ENCODE peak calls at places on chromosomes 3 and 15, in seven cellular contexts. R is neuronal stem cell, C is body of pancreas, O is sigmoid colon, P is PC-9, F is K562, E is cardiac muscle cell. U is an unnamed sample. For H3K36me3 and H3K4me1, the result is how much of the 10 kb centered on the place peaks cover.

GRCh38 chr3:135161425-135161824 is 366.4 kb downstream of the EPHB1 start:
- DNase-seq in R (peak), C (no peak), O (no peak), P (no peak), F (no peak), E (no peak), U (no peak)

GRCh38 chr3:160697628-160698382 is 20.8 kb downstream of the ARL14 start:
- DNase-seq in R (no peak), C (no peak), O (no peak), P (no peak), F (no peak), E (peak), U (peak)

GRCh38 chr3:194141415-194142155 is 5.6 kb downstream of the HES1 start:
- DNase-seq in R (peak), C (peak), O (peak), P (peak), F (peak), E (peak), U (peak)

GRCh38 chr3:183315739-183316138 is 62.7 kb downstream of the B3GNT5 start:
- DNase-seq in R (no peak), C (no peak), O (no peak), P (peak), F (no peak), E (no peak), U (no peak)

GRCh38 chr3:100082724-100083123 is 31.6 kb downstream of the FILIP1L start:
- DNase-seq in R (no peak), C (no peak), O (no peak), P (no peak), F (no peak), E (no peak), U (no peak)

GRCh38 chr3:13569641-13570390 is 20.9 kb downstream of the FBLN2 start:
- DNase-seq in R (no peak), C (no peak), O (no peak), P (no peak), F (no peak), E (no peak), U (no peak)

GRCh38 chr15:81645470-81645869 is 271.5 kb upstream of the TMC3 start:
- DNase-seq in R (no peak), C (no peak), O (no peak), P (no peak), F (no peak), E (no peak), U (no peak)

GRCh38 chr15:38714309-38715072 is 149.9 kb upstream of the RASGRP1 start:
- DNase-seq in R (no peak), C (no peak), O (peak), P (peak), F (no peak), E (peak), U (peak)

GRCh38 chr15:88043396-88043795 is 213.1 kb downstream of the NTRK3 start:
- DNase-seq in R (no peak), C (no peak), O (no peak), P (no peak), F (no peak), E (no peak), U (no peak)

GRCh38 chr3:32421991-32422859 is 30.6 kb downstream of the CMTM7 start:
- DNase-seq in R (no peak), C (peak), O (peak), P (peak), F (peak), E (peak), U (peak)

GRCh38 chr3:122635789-122636188 is 44.9 kb upstream of the PARP14 start:
- DNase-seq in R (no peak), C (no peak), O (no peak), P (peak), F (no peak), E (peak), U (no peak)

GRCh38 chr15:43911235-43911661 is 84.4 kb downstream of the WDR76 start:
- DNase-seq in R (no peak), C (no peak), O (no peak), P (peak), F (no peak), E (peak), U (no peak)

GRCh38 chr15:85314139-85314538 is 66.3 kb upstream of the AKAP13 start:
- DNase-seq in R (no peak), C (no peak), O (no peak), P (no peak), F (no peak), E (peak), U (no peak)

GRCh38 chr3:136075816-136076215 is 110.3 kb downstream of the PPP2R3A start:
- DNase-seq in R (no peak), C (no peak), O (no peak), P (no peak), F (no peak), E (peak), U (no peak)

GRCh38 chr15:65550681-65551098 is 20.4 kb downstream of the HACD3 start:
- DNase-seq in R (no peak), C (no peak), O (no peak), P (no peak), F (no peak), E (peak), U (peak)

GRCh38 chr3:119748996-119749395 is 32.9 kb upstream of the NR1I2 start:
- DNase-seq in R (no peak), C (no peak), O (no peak), P (no peak), F (no peak), E (no peak), U (no peak)

GRCh38 chr3:71101014-71101413 is 482.5 kb downstream of the FOXP1 start:
- DNase-seq in R (no peak), C (no peak), O (no peak), P (peak), F (no peak), E (no peak), U (peak)

GRCh38 chr3:195080571-195081141 is 190.3 kb downstream of the XXYLT1 start:
- DNase-seq in R (no peak), C (peak), O (no peak), P (no peak), F (no peak), E (no peak), U (no peak)

GRCh38 chr3:9583792-9584191 is 30.2 kb upstream of the LHFPL4 start:
- DNase-seq in R (no peak), C (no peak), O (no peak), P (no peak), F (no peak), E (no peak), U (no peak)

GRCh38 chr3:19749448-19750017 is 184.5 kb downstream of the EFHB start:
- DNase-seq in R (no peak), C (no peak), O (no peak), P (no peak), F (no peak), E (no peak), U (no peak)

GRCh38 chr15:33256874-33257273 is 53.9 kb upstream of the RYR3 start:
- DNase-seq in R (no peak), C (no peak), O (no peak), P (no peak), F (no peak), E (no peak), U (no peak)

GRCh38 chr3:43244694-43245093 is 41.6 kb upstream of the SNRK start:
- DNase-seq in R (no peak), C (no peak), O (no peak), P (no peak), F (no peak), E (no peak), U (no peak)

GRCh38 chr3:72860053-72860452 is 11.8 kb upstream of the SHQ1 start:
- DNase-seq in R (no peak), C (no peak), O (no peak), P (no peak), F (no peak), E (no peak), U (no peak)

GRCh38 chr3:56323986-56324420 is 144.3 kb downstream of the ERC2 start:
- DNase-seq in R (peak), C (no peak), O (no peak), P (no peak), F (no peak), E (peak), U (peak)

GRCh38 chr15:49152552-49153337 is 2.7 kb downstream of the COPS2 start:
- DNase-seq in R (no peak), C (no peak), O (no peak), P (no peak), F (no peak), E (no peak), U (no peak)

DNA sequence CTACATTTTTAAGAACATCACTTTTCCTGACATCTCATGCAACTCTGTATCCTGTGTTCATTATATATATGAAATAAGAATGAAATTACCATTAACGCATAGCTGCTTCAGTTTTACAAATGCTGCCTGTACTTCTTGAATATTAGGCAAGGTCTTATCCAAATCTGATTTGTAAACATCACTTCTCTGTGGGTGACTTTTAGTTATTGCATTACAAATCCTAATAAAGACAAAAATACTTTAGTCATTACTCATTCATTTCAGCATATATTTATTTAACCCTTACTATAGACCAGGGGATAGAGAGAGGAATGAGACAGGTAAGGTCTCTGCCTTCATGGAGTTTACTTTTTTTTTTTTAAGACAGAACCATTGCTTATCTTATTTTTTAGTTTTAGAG is 36.8 kb downstream of the MTMR10 start:
- DNase-seq in R (no peak), C (no peak), O (no peak), P (no peak), F (no peak), E (peak), U (no peak)
- H3K36me3 ChIP-seq in R (under half), C (under half), O (under half), P (under half), F (under half), E (under half), U (half or more)

GRCh38 chr3:172543884-172544283 is 20.7 kb upstream of the TNFSF10 start:
- DNase-seq in R (no peak), C (no peak), O (no peak), P (no peak), F (no peak), E (no peak), U (no peak)

GRCh38 chr3:172542999-172543398 is 19.8 kb upstream of the TNFSF10 start:
- DNase-seq in R (no peak), C (no peak), O (no peak), P (no peak), F (no peak), E (no peak), U (no peak)

GRCh38 chr3:172542089-172542488 is 18.9 kb upstream of the TNFSF10 start:
- DNase-seq in R (no peak), C (no peak), O (no peak), P (no peak), F (no peak), E (no peak), U (no peak)

GRCh38 chr3:172546105-172546504 is 22.9 kb upstream of the TNFSF10 start:
- DNase-seq in R (no peak), C (no peak), O (no peak), P (peak), F (no peak), E (no peak), U (no peak)

DNA sequence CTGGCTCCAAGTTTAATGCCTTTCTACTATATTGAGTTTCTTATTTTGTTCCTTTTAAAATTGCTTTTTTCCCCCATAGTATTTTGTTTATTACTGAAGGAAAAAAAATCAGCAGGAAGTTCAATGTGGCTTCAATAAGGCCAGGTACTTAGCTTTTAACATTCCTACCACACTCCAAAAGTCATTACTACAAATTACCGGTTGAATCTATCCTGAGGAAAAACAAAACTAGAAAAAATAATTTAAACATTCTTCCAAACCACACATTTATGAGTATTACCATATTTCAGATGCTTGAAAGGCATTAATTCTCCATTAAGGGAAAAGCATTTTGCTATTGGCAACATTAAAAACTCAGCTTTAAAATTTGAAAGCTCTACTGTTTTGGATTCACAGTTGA is 20.2 kb upstream of the TNFSF10 start:
- DNase-seq in R (no peak), C (no peak), O (no peak), P (no peak), F (no peak), E (no peak), U (no peak)
- H3K4me1 ChIP-seq in R (under half), C (under half), O (under half), P (half or more), F (under half), E (under half), U (under half)

GRCh38 chr3:46423588-46423987 is 16.5 kb downstream of the CCRL2 start:
- DNase-seq in R (no peak), C (no peak), O (no peak), P (peak), F (no peak), E (no peak), U (no peak)

GRCh38 chr3:46427929-46428833 is 21.1 kb downstream of the CCRL2 start:
- DNase-seq in R (no peak), C (no peak), O (no peak), P (no peak), F (no peak), E (no peak), U (no peak)

GRCh38 chr3:46429671-46430070 is 22.6 kb downstream of the CCRL2 start:
- DNase-seq in R (no peak), C (no peak), O (no peak), P (no peak), F (no peak), E (no peak), U (no peak)

GRCh38 chr3:46433841-46434240 is 26.8 kb downstream of the CCRL2 start:
- DNase-seq in R (no peak), C (no peak), O (no peak), P (no peak), F (no peak), E (no peak), U (no peak)

GRCh38 chr3:46429250-46429649 is 22.2 kb downstream of the CCRL2 start:
- DNase-seq in R (no peak), C (no peak), O (no peak), P (no peak), F (no peak), E (no peak), U (no peak)
- H3K36me3 ChIP-seq in R (under half), C (under half), O (under half), P (under half), F (under half), E (under half), U (under half)

DNA sequence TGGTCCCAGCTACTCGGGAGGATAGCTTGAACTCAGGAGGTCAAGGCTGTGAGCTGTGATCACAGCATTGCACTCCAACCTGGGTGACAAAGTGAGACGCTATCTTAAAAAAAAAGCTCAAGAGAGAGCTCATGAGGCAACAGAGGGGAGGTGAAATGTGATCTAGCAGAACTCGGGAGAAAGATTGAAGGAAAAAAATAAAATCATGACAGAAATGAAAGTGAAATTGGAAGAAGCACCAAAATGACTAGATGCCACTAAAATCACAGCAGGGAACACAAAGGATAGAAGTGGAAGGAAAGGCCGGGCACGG is 109.4 kb upstream of the BNIP2 start:
- DNase-seq in R (no peak), C (no peak), O (no peak), P (no peak), F (no peak), E (no peak), U (no peak)
- H3K4me1 ChIP-seq in R (under half), C (under half), O (under half), P (under half), F (under half), E (under half), U (under half)

GRCh38 chr3:52238761-52239701 is at the start of gene TWF2:
- DNase-seq in R (peak), C (peak), O (peak), P (peak), F (peak), E (peak), U (peak)
- H3K36me3 ChIP-seq in R (under half), C (under half), O (under half), P (under half), F (under half), E (under half), U (under half)

U was measured in SJSA1.